ENCODE peak calls at places on chromosomes 12 and 14, in ten cellular contexts. K is GM20000, N is right atrium auricular region, I is A549, W is endodermal cell, Q is choroid plexus epithelial cell, C is epithelial cell of esophagus, A is AG10803, T is WTC11, Y is H9. J is an unnamed sample.

GRCh38 chr14:63752449-63753169 is 24.7 kb upstream of the SGPP1 start:
- DNase-seq in K (no peak), N (no peak), I (no peak), W (no peak), Q (peak), C (peak), A (peak), T (no peak), Y (no peak), J (no peak)

GRCh38 chr12:48980389-48980952 is 2.3 kb downstream of the WNT1 start:
- DNase-seq in K (peak), N (no peak), I (no peak), W (peak), Q (no peak), C (no peak), A (no peak), T (peak), Y (peak), J (no peak)

GRCh38 chr12:47035459-47035858 is 44.0 kb upstream of the PCED1B start:
- DNase-seq in K (no peak), N (no peak), I (no peak), W (no peak), Q (peak), C (no peak), A (no peak), T (no peak), Y (no peak), J (no peak)

GRCh38 chr12:65800928-65801327 is 23.4 kb upstream of the HMGA2 start:
- DNase-seq in K (no peak), N (no peak), I (no peak), W (no peak), Q (no peak), C (no peak), A (peak), T (no peak), Y (no peak), J (no peak)

GRCh38 chr14:71554959-71555612 is 377.1 kb upstream of the RGS6 start:
- DNase-seq in K (no peak), N (no peak), I (no peak), W (no peak), Q (no peak), C (no peak), A (no peak), T (no peak), Y (no peak), J (no peak)

GRCh38 chr12:46559311-46559710 is 186.7 kb upstream of the SLC38A2 start:
- DNase-seq in K (no peak), N (no peak), I (no peak), W (no peak), Q (no peak), C (peak), A (peak), T (no peak), Y (no peak), J (no peak)

GRCh38 chr14:92960706-92961566 is 38.0 kb downstream of the CHGA start:
- DNase-seq in K (no peak), N (no peak), I (peak), W (no peak), Q (peak), C (peak), A (peak), T (no peak), Y (no peak), J (no peak)

GRCh38 chr14:59228416-59228815 is 39.9 kb downstream of the DAAM1 start:
- DNase-seq in K (no peak), N (no peak), I (no peak), W (no peak), Q (peak), C (peak), A (peak), T (no peak), Y (no peak), J (no peak)

GRCh38 chr12:45235087-45236025 is 19.5 kb downstream of the ANO6 start:
- DNase-seq in K (no peak), N (no peak), I (peak), W (peak), Q (peak), C (peak), A (peak), T (peak), Y (peak), J (no peak)

GRCh38 chr14:65074449-65075155 is 27.7 kb downstream of the MAX start:
- DNase-seq in K (no peak), N (no peak), I (no peak), W (no peak), Q (no peak), C (no peak), A (no peak), T (no peak), Y (no peak), J (no peak)

GRCh38 chr14:68407275-68407674 is 385.6 kb downstream of the ZFP36L1 start:
- DNase-seq in K (no peak), N (no peak), I (no peak), W (no peak), Q (no peak), C (no peak), A (no peak), T (no peak), Y (no peak), J (no peak)

GRCh38 chr14:68405959-68406358 is 386.9 kb downstream of the ZFP36L1 start:
- DNase-seq in K (no peak), N (no peak), I (no peak), W (no peak), Q (peak), C (peak), A (peak), T (no peak), Y (no peak), J (no peak)

GRCh38 chr14:68407838-68408237 is 385.0 kb downstream of the ZFP36L1 start:
- DNase-seq in K (no peak), N (no peak), I (no peak), W (no peak), Q (no peak), C (no peak), A (no peak), T (no peak), Y (no peak), J (no peak)

GRCh38 chr14:68409355-68409754 is 383.5 kb downstream of the ZFP36L1 start:
- DNase-seq in K (no peak), N (no peak), I (no peak), W (no peak), Q (peak), C (no peak), A (peak), T (no peak), Y (no peak), J (peak)

DNA sequence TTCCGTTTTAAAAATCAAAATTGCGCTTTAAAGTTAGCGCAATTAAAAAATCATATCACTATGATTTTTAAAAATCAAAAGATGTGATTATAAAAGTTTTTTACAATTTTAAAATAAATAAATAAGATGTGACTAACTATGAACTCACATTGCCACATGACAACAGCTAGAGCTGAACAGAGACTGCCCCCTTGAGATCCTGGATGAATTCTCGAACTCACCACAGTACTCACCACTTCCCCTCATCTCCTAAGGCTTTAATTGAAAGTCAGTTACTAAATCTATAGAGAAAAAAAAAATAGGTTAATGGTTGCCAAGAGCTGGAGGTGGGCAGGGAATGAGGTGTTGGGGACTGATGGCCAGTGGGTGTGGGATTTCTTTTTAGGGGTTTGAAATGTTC is 384.2 kb downstream of the ZFP36L1 start:
- DNase-seq in K (no peak), N (no peak), I (no peak), W (no peak), Q (peak), C (peak), A (no peak), T (no peak), Y (no peak), J (no peak)
- TF ChIP-seq CTCF in K (no peak), N (no peak), I (no peak), W (peak), Q (peak), C (no peak), A (peak), T (no peak), Y (peak), J (no peak)

DNA sequence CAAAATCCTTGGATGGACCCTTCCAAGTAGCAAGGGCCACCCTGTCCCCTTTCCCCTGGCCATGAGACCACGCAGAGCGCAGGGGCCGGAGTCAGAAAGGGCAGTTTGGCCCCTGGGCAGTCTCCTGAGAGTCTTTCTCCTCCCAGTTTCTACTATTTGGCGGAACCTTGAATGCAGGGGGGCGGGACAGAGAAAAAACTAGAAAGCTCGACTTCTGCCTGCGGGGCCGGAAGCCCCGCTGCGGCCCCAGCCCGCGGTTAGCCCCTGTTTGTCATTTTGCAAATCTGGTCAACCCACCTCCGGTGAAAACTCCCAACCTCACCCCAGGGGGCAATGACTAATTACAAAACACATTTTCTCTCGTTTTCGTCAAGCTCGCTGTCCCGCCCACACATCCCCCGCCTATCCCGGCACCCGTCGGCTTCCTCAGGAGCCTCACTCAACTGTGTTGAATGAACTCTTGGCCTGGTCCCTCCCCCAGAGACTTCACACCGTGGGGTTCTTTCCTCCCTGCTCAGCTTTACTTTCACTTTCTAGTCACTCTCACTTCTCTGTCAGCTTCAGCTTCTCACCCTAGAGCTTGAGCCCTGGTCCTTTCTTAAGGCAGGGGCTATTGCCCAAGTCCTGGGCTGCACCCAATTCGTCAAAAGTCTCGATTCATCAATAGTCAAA is 66.7 kb downstream of the IRF2BPL start:
- DNase-seq in K (peak), N (peak), I (peak), W (peak), Q (peak), C (peak), A (peak), T (peak), Y (peak), J (peak)
- TF ChIP-seq CTCF in K (no peak), N (no peak), I (no peak), W (no peak), Q (no peak), C (no peak), A (no peak), T (no peak), Y (no peak), J (no peak)

GRCh38 chr12:53695148-53696138 is 19.6 kb upstream of the ATP5MC2 start:
- DNase-seq in K (peak), N (no peak), I (peak), W (peak), Q (peak), C (peak), A (peak), T (peak), Y (peak), J (peak)
- TF ChIP-seq CTCF in K (no peak), N (no peak), I (no peak), W (peak), Q (peak), C (no peak), A (no peak), T (no peak), Y (peak), J (no peak)

DNA sequence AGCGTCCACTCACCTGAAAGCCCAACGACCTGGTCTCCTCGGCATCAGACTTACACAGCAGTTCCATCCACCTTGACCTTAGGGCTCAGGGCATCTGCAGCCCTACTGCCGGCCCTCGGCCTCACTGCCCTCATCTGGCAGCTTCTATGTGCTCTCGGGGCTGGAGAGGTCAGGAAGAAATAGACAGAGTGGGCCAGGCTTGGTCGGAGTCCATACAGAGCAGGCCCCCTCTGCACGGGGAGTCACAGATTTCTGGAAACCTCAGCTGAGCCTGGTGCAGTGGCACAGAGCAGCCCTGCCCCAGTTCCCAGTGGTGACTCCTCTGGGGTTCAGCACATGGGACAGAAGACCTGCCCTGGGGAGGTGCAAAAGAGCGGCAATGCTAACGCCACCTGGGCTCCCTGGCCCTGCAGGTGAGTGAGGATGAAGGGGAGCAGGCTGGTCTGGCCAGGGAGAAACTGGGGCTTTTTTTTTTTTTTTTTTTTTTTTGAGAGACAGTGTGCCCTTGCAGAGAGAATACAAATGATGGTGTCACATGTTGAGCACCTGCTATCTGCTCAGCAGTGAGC is 190.1 kb upstream of the PRMT8 start:
- DNase-seq in K (no peak), N (no peak), I (no peak), W (no peak), Q (no peak), C (no peak), A (no peak), T (no peak), Y (no peak), J (no peak)
- TF ChIP-seq CTCF in K (no peak), N (no peak), I (no peak), W (no peak), Q (no peak), C (no peak), A (no peak), T (no peak), Y (no peak), J (no peak)